ENCODE peak calls at places on chromosomes 11 and 22, in four cellular contexts. One of them, this sample, is unnamed.

GRCh38 chr11:14065153-14065552 is 102.6 kb downstream of the SPON1 start:
- ATAC-seq in upper lobe of left lung: no peak
- ATAC-seq in HepG2: no peak
- ATAC-seq in A549: no peak
- ATAC-seq in this sample: no peak

GRCh38 chr11:116073854-116074837 is 569.9 kb upstream of the CADM1 start:
- ATAC-seq in upper lobe of left lung: no peak
- ATAC-seq in HepG2: no peak
- ATAC-seq in A549: no peak
- ATAC-seq in this sample: peak; percentile 34

GRCh38 chr11:86743223-86744118 is 56.9 kb upstream of the PRSS23 start:
- ATAC-seq in upper lobe of left lung: peak; percentile 4
- ATAC-seq in HepG2: peak; percentile 42
- ATAC-seq in A549: peak; percentile 74
- ATAC-seq in this sample: peak; percentile 82

GRCh38 chr11:106087815-106088435 is 10.5 kb downstream of the AASDHPPT start:
- ATAC-seq in upper lobe of left lung: peak; percentile 68
- ATAC-seq in HepG2: peak; percentile 75
- ATAC-seq in A549: peak; percentile 69
- ATAC-seq in this sample: no peak

GRCh38 chr11:59767212-59767611 is 12.0 kb downstream of the STX3 start:
- ATAC-seq in upper lobe of left lung: no peak
- ATAC-seq in HepG2: no peak
- ATAC-seq in A549: no peak
- ATAC-seq in this sample: no peak

GRCh38 chr11:133619973-133620372 is 87.7 kb upstream of the OPCML start:
- ATAC-seq in upper lobe of left lung: no peak
- ATAC-seq in HepG2: peak; percentile 50
- ATAC-seq in A549: no peak
- ATAC-seq in this sample: no peak

GRCh38 chr11:1163321-1163910 is 5.7 kb downstream of the MUC5AC start:
- ATAC-seq in upper lobe of left lung: no peak
- ATAC-seq in HepG2: no peak
- ATAC-seq in A549: no peak
- ATAC-seq in this sample: no peak

GRCh38 chr11:63869171-63869591 is 30.3 kb downstream of the MARK2 start:
- ATAC-seq in upper lobe of left lung: no peak
- ATAC-seq in HepG2: no peak
- ATAC-seq in A549: no peak
- ATAC-seq in this sample: no peak

GRCh38 chr11:14727215-14727614 is 83.6 kb downstream of the PDE3B start:
- ATAC-seq in upper lobe of left lung: no peak
- ATAC-seq in HepG2: no peak
- ATAC-seq in A549: no peak
- ATAC-seq in this sample: no peak

GRCh38 chr22:17152971-17153370 is 6.1 kb downstream of the HDHD5 start:
- ATAC-seq in upper lobe of left lung: no peak
- ATAC-seq in HepG2: no peak
- ATAC-seq in A549: no peak
- ATAC-seq in this sample: no peak

GRCh38 chr22:38745676-38746460 is 9.9 kb downstream of the SUN2 start:
- ATAC-seq in upper lobe of left lung: peak; percentile 2
- ATAC-seq in HepG2: no peak
- ATAC-seq in A549: no peak
- ATAC-seq in this sample: no peak

GRCh38 chr11:115739121-115739520 is 234.9 kb upstream of the CADM1 start:
- ATAC-seq in upper lobe of left lung: no peak
- ATAC-seq in HepG2: no peak
- ATAC-seq in A549: no peak
- ATAC-seq in this sample: no peak

GRCh38 chr11:1546077-1546535 is 26.0 kb downstream of the DUSP8 start:
- ATAC-seq in upper lobe of left lung: no peak
- ATAC-seq in HepG2: no peak
- ATAC-seq in A549: no peak
- ATAC-seq in this sample: no peak

GRCh38 chr11:7844521-7844920 is 47.8 kb upstream of the OR5P2 start:
- ATAC-seq in upper lobe of left lung: no peak
- ATAC-seq in HepG2: no peak
- ATAC-seq in A549: no peak
- ATAC-seq in this sample: no peak

GRCh38 chr22:32909561-32910348 is 108.2 kb downstream of the TIMP3 start:
- ATAC-seq in upper lobe of left lung: no peak
- ATAC-seq in HepG2: no peak
- ATAC-seq in A549: no peak
- ATAC-seq in this sample: peak; percentile 82

GRCh38 chr11:636511-637332 is at the start of gene DRD4:
- ATAC-seq in upper lobe of left lung: no peak
- ATAC-seq in HepG2: no peak
- ATAC-seq in A549: no peak
- ATAC-seq in this sample: peak; percentile 84

GRCh38 chr11:115522302-115522701 is 18.1 kb upstream of the CADM1 start:
- ATAC-seq in upper lobe of left lung: no peak
- ATAC-seq in HepG2: no peak
- ATAC-seq in A549: no peak
- ATAC-seq in this sample: no peak

GRCh38 chr22:30411780-30412179 is 13.8 kb upstream of the MTFP1 start:
- ATAC-seq in upper lobe of left lung: no peak
- ATAC-seq in HepG2: no peak
- ATAC-seq in A549: no peak
- ATAC-seq in this sample: no peak

GRCh38 chr11:46210133-46210636 is 67.3 kb upstream of the CREB3L1 start:
- ATAC-seq in upper lobe of left lung: no peak
- ATAC-seq in HepG2: peak; percentile 27
- ATAC-seq in A549: peak; percentile 64
- ATAC-seq in this sample: no peak

GRCh38 chr11:62343822-62344609 is 6.8 kb downstream of the ASRGL1 start:
- ATAC-seq in upper lobe of left lung: no peak
- ATAC-seq in HepG2: no peak
- ATAC-seq in A549: no peak
- ATAC-seq in this sample: no peak

GRCh38 chr11:66624450-66624849 is 8.0 kb downstream of the RBM14 start:
- ATAC-seq in upper lobe of left lung: no peak
- ATAC-seq in HepG2: peak; percentile 13
- ATAC-seq in A549: peak; percentile 10
- ATAC-seq in this sample: no peak

GRCh38 chr11:67498544-67498972 is 6.6 kb downstream of the PITPNM1 start:
- ATAC-seq in upper lobe of left lung: no peak
- ATAC-seq in HepG2: no peak
- ATAC-seq in A549: no peak
- ATAC-seq in this sample: no peak

GRCh38 chr11:19872526-19873135 is 160.0 kb downstream of the NAV2 start:
- ATAC-seq in upper lobe of left lung: no peak
- ATAC-seq in HepG2: no peak
- ATAC-seq in A549: no peak
- ATAC-seq in this sample: no peak

GRCh38 chr22:42945027-42945426 is 69.9 kb downstream of the PACSIN2 start:
- ATAC-seq in upper lobe of left lung: no peak
- ATAC-seq in HepG2: no peak
- ATAC-seq in A549: no peak
- ATAC-seq in this sample: no peak

GRCh38 chr22:28983190-28983589 is 78.4 kb downstream of the C22orf31 start:
- ATAC-seq in upper lobe of left lung: no peak
- ATAC-seq in HepG2: no peak
- ATAC-seq in A549: no peak
- ATAC-seq in this sample: no peak

GRCh38 chr22:29988719-29989118 is 91.5 kb upstream of the HORMAD2 start:
- ATAC-seq in upper lobe of left lung: no peak
- ATAC-seq in HepG2: no peak
- ATAC-seq in A549: no peak
- ATAC-seq in this sample: no peak

GRCh38 chr22:32829451-32829851 is 27.9 kb downstream of the TIMP3 start:
- ATAC-seq in upper lobe of left lung: peak; percentile 17
- ATAC-seq in HepG2: no peak
- ATAC-seq in A549: no peak
- ATAC-seq in this sample: no peak

GRCh38 chr22:40377931-40378330 is 7.5 kb downstream of the SGSM3 start:
- ATAC-seq in upper lobe of left lung: no peak
- ATAC-seq in HepG2: no peak
- ATAC-seq in A549: no peak
- ATAC-seq in this sample: no peak

GRCh38 chr22:37193629-37194191 is 5.7 kb upstream of the C1QTNF6 start:
- ATAC-seq in upper lobe of left lung: no peak
- ATAC-seq in HepG2: no peak
- ATAC-seq in A549: peak; percentile 2
- ATAC-seq in this sample: no peak

GRCh38 chr11:27423125-27423524 is 49.5 kb downstream of the LGR4 start:
- ATAC-seq in upper lobe of left lung: no peak
- ATAC-seq in HepG2: peak; percentile 61
- ATAC-seq in A549: peak; percentile 70
- ATAC-seq in this sample: peak; percentile 90

GRCh38 chr11:22084564-22084963 is 108.3 kb upstream of the ANO5 start:
- ATAC-seq in upper lobe of left lung: no peak
- ATAC-seq in HepG2: no peak
- ATAC-seq in A549: no peak
- ATAC-seq in this sample: no peak

GRCh38 chr11:115996125-115996807 is 492.1 kb upstream of the CADM1 start:
- ATAC-seq in upper lobe of left lung: no peak
- ATAC-seq in HepG2: no peak
- ATAC-seq in A549: no peak
- ATAC-seq in this sample: no peak

GRCh38 chr11:22536036-22536435 is 89.6 kb downstream of the FANCF start:
- ATAC-seq in upper lobe of left lung: no peak
- ATAC-seq in HepG2: no peak
- ATAC-seq in A549: no peak
- ATAC-seq in this sample: no peak

GRCh38 chr11:43736502-43737193 is 56.1 kb downstream of the HSD17B12 start:
- ATAC-seq in upper lobe of left lung: no peak
- ATAC-seq in HepG2: no peak
- ATAC-seq in A549: no peak
- ATAC-seq in this sample: no peak

GRCh38 chr11:118918128-118918685 is 7.5 kb downstream of the BCL9L start:
- ATAC-seq in upper lobe of left lung: peak; percentile 17
- ATAC-seq in HepG2: peak; percentile 4
- ATAC-seq in A549: peak; percentile 51
- ATAC-seq in this sample: peak; percentile 24

GRCh38 chr11:2512431-2513407 is 67.9 kb downstream of the KCNQ1 start:
- ATAC-seq in upper lobe of left lung: no peak
- ATAC-seq in HepG2: peak; percentile 27
- ATAC-seq in A549: no peak
- ATAC-seq in this sample: no peak

DNA sequence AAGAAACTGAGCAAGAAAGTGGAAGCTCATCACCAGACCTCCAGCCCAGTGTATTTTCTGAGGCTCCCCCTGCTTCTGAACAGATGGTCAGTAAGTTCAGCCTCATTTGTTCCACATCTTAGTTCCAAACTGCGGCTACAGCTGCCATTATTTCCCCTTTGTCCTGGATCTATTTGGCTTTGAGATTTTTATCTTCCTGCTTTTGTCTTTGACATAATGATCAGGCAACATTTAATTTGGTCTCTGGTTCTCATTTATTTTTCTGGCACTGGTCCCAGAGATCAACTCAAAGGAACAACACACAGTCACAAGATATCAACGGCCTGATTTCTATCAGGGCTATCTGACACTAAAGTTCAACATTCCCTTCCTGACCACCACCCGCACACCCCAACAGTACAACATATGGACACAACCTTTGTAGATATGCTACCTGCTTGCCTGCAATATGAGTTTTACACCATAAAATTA is 137.5 kb downstream of the FAM76B start:
- ATAC-seq in upper lobe of left lung: no peak
- ATAC-seq in HepG2: no peak
- ATAC-seq in A549: no peak
- ATAC-seq in this sample: no peak
- TF ChIP-seq EP300 in upper lobe of left lung: no peak
- TF ChIP-seq EP300 in HepG2: no peak
- TF ChIP-seq EP300 in A549: no peak
- TF ChIP-seq EP300 in this sample: no peak

GRCh38 chr22:20135846-20136602 is 4.4 kb downstream of the ZDHHC8 start:
- ATAC-seq in upper lobe of left lung: no peak
- ATAC-seq in HepG2: no peak
- ATAC-seq in A549: no peak
- ATAC-seq in this sample: no peak
- H3K4me1 ChIP-seq in upper lobe of left lung: peaks cover 69% of the 10 kb centered on the region
- H3K4me1 ChIP-seq in HepG2: peaks cover 13% of the 10 kb centered on the region
- H3K4me1 ChIP-seq in A549: peaks cover 7% of the 10 kb centered on the region
- H3K4me1 ChIP-seq in this sample: peaks cover 52% of the 10 kb centered on the region

GRCh38 chr11:76073716-76074115 is 132.6 kb downstream of the WNT11 start:
- ATAC-seq in upper lobe of left lung: no peak
- ATAC-seq in HepG2: no peak
- ATAC-seq in A549: no peak
- ATAC-seq in this sample: peak; percentile 46

GRCh38 chr11:76077575-76078150 is 128.6 kb downstream of the WNT11 start:
- ATAC-seq in upper lobe of left lung: no peak
- ATAC-seq in HepG2: no peak
- ATAC-seq in A549: no peak
- ATAC-seq in this sample: no peak

GRCh38 chr11:76076749-76077148 is 129.6 kb downstream of the WNT11 start:
- ATAC-seq in upper lobe of left lung: no peak
- ATAC-seq in HepG2: no peak
- ATAC-seq in A549: no peak
- ATAC-seq in this sample: no peak

GRCh38 chr11:76075699-76076098 is 130.6 kb downstream of the WNT11 start:
- ATAC-seq in upper lobe of left lung: no peak
- ATAC-seq in HepG2: no peak
- ATAC-seq in A549: no peak
- ATAC-seq in this sample: no peak

GRCh38 chr11:76074178-76075112 is 131.9 kb downstream of the WNT11 start:
- ATAC-seq in upper lobe of left lung: no peak
- ATAC-seq in HepG2: no peak
- ATAC-seq in A549: no peak
- ATAC-seq in this sample: no peak
- TF ChIP-seq EP300 in upper lobe of left lung: no peak
- TF ChIP-seq EP300 in HepG2: no peak
- TF ChIP-seq EP300 in A549: no peak
- TF ChIP-seq EP300 in this sample: no peak

GRCh38 chr11:72040497-72041363 is 39.6 kb downstream of the NUMA1 start:
- ATAC-seq in upper lobe of left lung: peak; percentile 93
- ATAC-seq in HepG2: peak; percentile 85
- ATAC-seq in A549: peak; percentile 83
- ATAC-seq in this sample: peak; percentile 89
- H3K4me1 ChIP-seq in upper lobe of left lung: peaks cover 66% of the 10 kb centered on the region
- H3K4me1 ChIP-seq in HepG2: peaks cover 54% of the 10 kb centered on the region
- H3K4me1 ChIP-seq in A549: peaks cover 36% of the 10 kb centered on the region
- H3K4me1 ChIP-seq in this sample: peaks cover 81% of the 10 kb centered on the region

GRCh38 chr11:96314326-96315050 is 28.5 kb downstream of the MAML2 start:
- ATAC-seq in upper lobe of left lung: peak; percentile 68
- ATAC-seq in HepG2: no peak
- ATAC-seq in A549: peak; percentile 81
- ATAC-seq in this sample: peak; percentile 69
- TF ChIP-seq EP300 in upper lobe of left lung: no peak
- TF ChIP-seq EP300 in HepG2: no peak
- TF ChIP-seq EP300 in A549: no peak
- TF ChIP-seq EP300 in this sample: no peak